ENCODE peak calls at places on chromosomes 12 and 14, in nine cellular contexts. M is mesothelial cell of epicardium; Z is stimulated activated CD8-positive, alpha-beta memory T cell treated with anti-CD3 and anti-CD28 coated beads, Interleukin-4, amount 100 ng/mL, for 24 hours; Q is esophagus squamous epithelium; A is NCI-H345; W is HT1080; J is foreskin keratinocyte; P is naive thymus-derived CD8-positive, alpha-beta T cell; B is ecto neural progenitor cell. F is an unnamed sample.

GRCh38 chr14:37558740-37559139 is 36.3 kb downstream of the FOXA1 start:
- DNase-seq in M (no peak), Z (no peak), Q (no peak), A (no peak), W (no peak), J (no peak), P (no peak), B (no peak), F (no peak)

GRCh38 chr14:47988175-47988574 is 312.8 kb upstream of the MDGA2 start:
- DNase-seq in M (no peak), Z (no peak), Q (no peak), A (no peak), W (no peak), J (no peak), P (no peak), B (no peak), F (no peak)

GRCh38 chr12:22406622-22407021 is 72.1 kb upstream of the ST8SIA1 start:
- DNase-seq in M (no peak), Z (no peak), Q (no peak), A (no peak), W (no peak), J (no peak), P (no peak), B (no peak), F (no peak)

GRCh38 chr14:53190938-53191337 is 37.8 kb upstream of the DDHD1 start:
- DNase-seq in M (no peak), Z (peak), Q (no peak), A (no peak), W (peak), J (peak), P (no peak), B (no peak), F (no peak)

GRCh38 chr14:33408291-33408690 is 469.6 kb downstream of the NPAS3 start:
- DNase-seq in M (no peak), Z (no peak), Q (no peak), A (no peak), W (no peak), J (peak), P (no peak), B (no peak), F (no peak)

GRCh38 chr12:80170915-80171314 is 71.6 kb downstream of the OTOGL start:
- DNase-seq in M (no peak), Z (no peak), Q (no peak), A (no peak), W (peak), J (no peak), P (no peak), B (no peak), F (no peak)

GRCh38 chr14:27253946-27254345 is 656.1 kb upstream of the NOVA1 start:
- DNase-seq in M (no peak), Z (no peak), Q (no peak), A (no peak), W (no peak), J (no peak), P (no peak), B (no peak), F (no peak)

GRCh38 chr14:72782817-72783216 is 111.1 kb downstream of the DPF3 start:
- DNase-seq in M (no peak), Z (no peak), Q (no peak), A (no peak), W (no peak), J (no peak), P (no peak), B (peak), F (no peak)

GRCh38 chr12:10771132-10771733 is 31.2 kb downstream of the TAS2R7 start:
- DNase-seq in M (no peak), Z (no peak), Q (no peak), A (peak), W (peak), J (peak), P (no peak), B (no peak), F (peak)

GRCh38 chr12:26642361-26642760 is 190.6 kb downstream of the ITPR2 start:
- DNase-seq in M (no peak), Z (no peak), Q (no peak), A (no peak), W (peak), J (no peak), P (no peak), B (no peak), F (peak)

GRCh38 chr12:121614872-121615467 is 11.4 kb upstream of the ORAI1 start:
- DNase-seq in M (no peak), Z (no peak), Q (no peak), A (no peak), W (no peak), J (no peak), P (no peak), B (no peak), F (no peak)

GRCh38 chr12:107564946-107565345 is 120.7 kb upstream of the PWP1 start:
- DNase-seq in M (no peak), Z (no peak), Q (no peak), A (no peak), W (peak), J (no peak), P (no peak), B (no peak), F (peak)

GRCh38 chr12:5391638-5392037 is 40.3 kb upstream of the NTF3 start:
- DNase-seq in M (no peak), Z (no peak), Q (no peak), A (no peak), W (no peak), J (no peak), P (no peak), B (no peak), F (peak)

GRCh38 chr14:91509878-91510170 is 286 bp downstream of the PPP4R3A start:
- DNase-seq in M (no peak), Z (no peak), Q (no peak), A (peak), W (no peak), J (no peak), P (no peak), B (no peak), F (no peak)

GRCh38 chr14:93902619-93903307 is 24.4 kb upstream of the FAM181A start:
- DNase-seq in M (no peak), Z (no peak), Q (no peak), A (no peak), W (no peak), J (no peak), P (no peak), B (no peak), F (no peak)

GRCh38 chr14:33307691-33308369 is 369.2 kb downstream of the NPAS3 start:
- DNase-seq in M (no peak), Z (no peak), Q (no peak), A (peak), W (peak), J (no peak), P (no peak), B (no peak), F (peak)

F was measured in Daoy.